ENCODE peak calls at places on chromosomes 1 and 21, in four cellular contexts. T, O, C and P are unnamed samples.

GRCh38 chr1:169460193-169460833 is 25.4 kb downstream of the SLC19A2 start:
- DNase-seq in T (no peak), C (no peak), O (peak; percentile 7), P (peak; percentile 6)

GRCh38 chr21:38289697-38290096 is 32.9 kb downstream of the KCNJ15 start:
- DNase-seq in C (no peak), T (peak; percentile 100), O (no peak), P (no peak)

GRCh38 chr1:163928649-163929048 is 606.9 kb downstream of the NUF2 start:
- DNase-seq in O (no peak), C (no peak), T (no peak), P (no peak)

GRCh38 chr21:45781741-45782140 is 138.2 kb downstream of the PCBP3 start:
- DNase-seq in C (no peak), O (no peak), T (no peak), P (no peak)

GRCh38 chr1:84944767-84945486 is 51.9 kb upstream of the LPAR3 start:
- DNase-seq in C (peak; percentile 69), T (peak; percentile 71), O (peak; percentile 41), P (peak; percentile 96)

GRCh38 chr1:116957646-116958045 is 43.9 kb upstream of the CD101 start:
- DNase-seq in C (no peak), T (no peak), O (no peak), P (no peak)

GRCh38 chr1:78441921-78442320 is 48.9 kb upstream of the PTGFR start:
- DNase-seq in T (no peak), O (no peak), C (no peak), P (no peak)

GRCh38 chr1:112769611-112770010 is 54.5 kb upstream of the PPM1J start:
- DNase-seq in C (no peak), O (no peak), T (no peak), P (no peak)

GRCh38 chr21:15638856-15639549 is 90.8 kb upstream of the USP25 start:
- DNase-seq in T (no peak), C (peak; percentile 16), O (no peak), P (no peak)

GRCh38 chr1:230852959-230853358 is 15.4 kb downstream of the C1orf198 start:
- DNase-seq in C (no peak), O (no peak), T (no peak), P (no peak)

GRCh38 chr1:43934986-43935324 is 1.4 kb downstream of the ARTN start:
- DNase-seq in C (no peak), O (no peak), T (no peak), P (no peak)

GRCh38 chr1:3721955-3722465 is 30.2 kb upstream of the CCDC27 start:
- DNase-seq in C (no peak), O (no peak), T (no peak), P (no peak)

GRCh38 chr1:246091477-246091876 is 415.6 kb downstream of the SMYD3 start:
- DNase-seq in C (no peak), O (no peak), T (no peak), P (no peak)

GRCh38 chr1:209106237-209106741 is 477.2 kb upstream of the CAMK1G start:
- DNase-seq in C (peak; percentile 96), T (peak; percentile 41), O (no peak), P (no peak)

GRCh38 chr1:158371188-158371953 is 17.7 kb downstream of the CD1E start:
- DNase-seq in C (no peak), O (peak; percentile 5), T (no peak), P (peak; percentile 2)

GRCh38 chr1:75765697-75766355 is 20.2 kb upstream of the RABGGTB start:
- DNase-seq in O (no peak), C (no peak), T (peak; percentile 45), P (no peak)

GRCh38 chr1:31951276-31951675 is 13.1 kb upstream of the PTP4A2 start:
- DNase-seq in T (no peak), O (no peak), C (no peak), P (no peak)

GRCh38 chr1:47664356-47664755 is 226.5 kb downstream of the FOXD2 start:
- DNase-seq in T (no peak), C (no peak), O (no peak), P (no peak)

GRCh38 chr1:173020138-173020742 is 30.5 kb downstream of the TNFSF18 start:
- DNase-seq in T (no peak), O (no peak), C (no peak), P (no peak)

GRCh38 chr1:24472527-24473251 is 29.9 kb upstream of the RCAN3 start:
- DNase-seq in T (no peak), C (no peak), O (no peak), P (no peak)

GRCh38 chr1:231590453-231591198 is 36.0 kb upstream of the DISC1 start:
- DNase-seq in T (peak; percentile 31), O (no peak), C (no peak), P (peak; percentile 65)

GRCh38 chr1:236039736-236040670 is 24.9 kb downstream of the NID1 start:
- DNase-seq in O (no peak), T (peak; percentile 68), C (no peak), P (no peak)

GRCh38 chr1:17653728-17654351 is 101.3 kb upstream of the ACTL8 start:
- DNase-seq in O (peak; percentile 8), C (peak; percentile 49), T (no peak), P (no peak)

GRCh38 chr1:220825819-220826551 is 39.3 kb downstream of the MTARC1 start:
- DNase-seq in O (no peak), T (peak; percentile 41), C (peak; percentile 35), P (no peak)

GRCh38 chr1:169133228-169133576 is 26.7 kb downstream of the ATP1B1 start:
- DNase-seq in C (no peak), O (no peak), T (no peak), P (no peak)

GRCh38 chr1:85200367-85200869 is 398 bp downstream of the SYDE2 start:
- DNase-seq in C (peak; percentile 54), O (peak; percentile 4), T (no peak), P (peak; percentile 5)